ENCODE peak calls at places on chromosomes 4 and X, in ten cellular contexts. S is NCI-H1694 treated with DMSO at 0.1 percent for 48 hours; B is AG08395; C is SW 1271; V is WTC11; M is activated CD4-positive, alpha-beta T cell treated with anti-CD3 and anti-CD28 coated beads, Interleukin-2, amount 10 ng/mL, durations not matched to agents 7 days and 5 days; F is GM04503; R is sigmoid colon; D is HuH-7.5; Q is RWPE2. P is an unnamed sample.

GRCh38 chr4:72326692-72327632 is 242.1 kb downstream of the ADAMTS3 start:
- DNase-seq in S (peak), B (peak), C (peak), V (no peak), M (no peak), F (no peak), R (no peak), D (no peak), Q (no peak), P (no peak)

GRCh38 chr4:174318829-174319764 is 35.4 kb downstream of the CEP44 start:
- DNase-seq in S (peak), B (peak), C (no peak), V (no peak), M (peak), F (no peak), R (no peak), D (no peak), Q (no peak), P (peak)

GRCh38 chr4:89404530-89404929 is 96.9 kb upstream of the GPRIN3 start:
- DNase-seq in S (no peak), B (no peak), C (no peak), V (no peak), M (no peak), F (no peak), R (no peak), D (no peak), Q (no peak), P (no peak)

GRCh38 chrX:13215729-13216128 is 104.1 kb downstream of the ATXN3L start:
- DNase-seq in S (no peak), B (no peak), C (no peak), V (no peak), M (no peak), F (no peak), R (no peak), D (no peak), Q (no peak), P (no peak)

GRCh38 chrX:98294310-98294709 is 1410.6 kb downstream of the RPA4 start:
- DNase-seq in S (no peak), B (no peak), C (no peak), V (no peak), M (no peak), F (no peak), R (no peak), D (no peak), Q (no peak), P (no peak)

GRCh38 chr4:30776921-30777415 is 56.8 kb downstream of the PCDH7 start:
- DNase-seq in S (no peak), B (no peak), C (no peak), V (no peak), M (no peak), F (no peak), R (no peak), D (no peak), Q (no peak), P (no peak)

GRCh38 chr4:38572798-38573197 is 91.2 kb upstream of the KLF3 start:
- DNase-seq in S (no peak), B (no peak), C (no peak), V (no peak), M (no peak), F (no peak), R (no peak), D (no peak), Q (no peak), P (no peak)

GRCh38 chr4:5206391-5206790 is 155.1 kb downstream of the STK32B start:
- DNase-seq in S (no peak), B (peak), C (no peak), V (no peak), M (no peak), F (peak), R (no peak), D (no peak), Q (no peak), P (peak)

GRCh38 chr4:81164623-81165416 is 50.2 kb downstream of the PRKG2 start:
- DNase-seq in S (no peak), B (peak), C (peak), V (no peak), M (no peak), F (peak), R (no peak), D (no peak), Q (peak), P (peak)

GRCh38 chrX:153727108-153727931 is 2.7 kb downstream of the ABCD1 start:
- DNase-seq in S (no peak), B (peak), C (no peak), V (no peak), M (no peak), F (no peak), R (peak), D (no peak), Q (no peak), P (no peak)

GRCh38 chr4:125620066-125620850 is 305.5 kb downstream of the FAT4 start:
- DNase-seq in S (no peak), B (no peak), C (no peak), V (no peak), M (no peak), F (no peak), R (no peak), D (no peak), Q (no peak), P (no peak)

GRCh38 chr4:32985256-32985655 is 2265.1 kb downstream of the PCDH7 start:
- DNase-seq in S (no peak), B (no peak), C (no peak), V (no peak), M (no peak), F (no peak), R (no peak), D (no peak), Q (no peak), P (peak)

GRCh38 chr4:47837582-47838294 is at the start of gene CORIN:
- DNase-seq in S (no peak), B (peak), C (no peak), V (peak), M (no peak), F (no peak), R (no peak), D (no peak), Q (no peak), P (no peak)

GRCh38 chr4:15354790-15355418 is 72.9 kb upstream of the C1QTNF7 start:
- DNase-seq in S (no peak), B (no peak), C (no peak), V (no peak), M (no peak), F (no peak), R (no peak), D (no peak), Q (no peak), P (no peak)

GRCh38 chr4:124890522-124890921 is 178.0 kb upstream of the ANKRD50 start:
- DNase-seq in S (no peak), B (no peak), C (no peak), V (no peak), M (no peak), F (no peak), R (no peak), D (no peak), Q (no peak), P (peak)

GRCh38 chrX:107678957-107679740 is 50.8 kb downstream of the PRPS1 start:
- DNase-seq in S (no peak), B (peak), C (no peak), V (no peak), M (peak), F (no peak), R (peak), D (no peak), Q (peak), P (no peak)

GRCh38 chr4:146643812-146644401 is 5.2 kb downstream of the POU4F2 start:
- DNase-seq in S (no peak), B (peak), C (no peak), V (no peak), M (no peak), F (no peak), R (no peak), D (peak), Q (no peak), P (no peak)

GRCh38 chr4:107548211-107548905 is 171.7 kb downstream of the PAPSS1 start:
- DNase-seq in S (no peak), B (no peak), C (no peak), V (no peak), M (no peak), F (no peak), R (no peak), D (no peak), Q (no peak), P (no peak)

P was measured in HS-5.